ENCODE peak calls at places on chromosomes 1 and 21, in five cellular contexts. R is HepG2, V is SK-N-SH, C is GM12878, F is K562. J is an unnamed sample.

GRCh38 chr1:182248721-182249120 is 142.9 kb downstream of the GLUL start:
- DNase-seq in R (no peak), V (no peak), C (no peak), F (no peak), J (no peak)

GRCh38 chr1:6245869-6246496 is 2.0 kb downstream of the HES3 start:
- DNase-seq in F (peak), R (no peak), C (no peak), V (peak), J (peak)

GRCh38 chr1:30957560-30958222 is 49.1 kb upstream of the SDC3 start:
- DNase-seq in V (no peak), R (no peak), F (no peak), C (no peak), J (no peak)

GRCh38 chr1:8866173-8866791 is 12.2 kb downstream of the ENO1 start:
- DNase-seq in C (no peak), V (no peak), F (no peak), R (no peak), J (no peak)

GRCh38 chr1:21165632-21166031 is 11.1 kb downstream of the EIF4G3 start:
- DNase-seq in C (no peak), R (no peak), F (no peak), V (no peak), J (no peak)

GRCh38 chr1:39391741-39392679 is 99.4 kb upstream of the BMP8A start:
- DNase-seq in F (peak), C (no peak), R (peak), V (no peak), J (peak)

GRCh38 chr1:192747305-192747704 is 61.5 kb upstream of the RGS2 start:
- DNase-seq in R (no peak), F (no peak), V (no peak), C (no peak), J (no peak)

GRCh38 chr1:6593810-6594209 is 8.9 kb downstream of the KLHL21 start:
- DNase-seq in V (no peak), F (no peak), C (no peak), R (no peak), J (no peak)

GRCh38 chr1:4805987-4806386 is 151.6 kb downstream of the AJAP1 start:
- DNase-seq in C (no peak), R (no peak), F (peak), V (no peak), J (no peak)

GRCh38 chr21:40511976-40512375 is 335.0 kb downstream of the DSCAM start:
- DNase-seq in F (no peak), V (no peak), C (no peak), R (no peak), J (no peak)

GRCh38 chr1:96520542-96520941 is 201.0 kb upstream of the PTBP2 start:
- DNase-seq in C (no peak), R (no peak), F (no peak), V (no peak), J (no peak)

GRCh38 chr1:43953361-43953760 is 6.6 kb downstream of the IPO13 start:
- DNase-seq in R (no peak), F (no peak), C (no peak), V (no peak), J (no peak)

GRCh38 chr1:34013958-34014737 is 150.3 kb downstream of the HMGB4 start:
- DNase-seq in F (peak), R (no peak), C (no peak), V (peak), J (peak)

GRCh38 chr1:198417041-198417440 is 123.4 kb downstream of the ATP6V1G3 start:
- DNase-seq in R (no peak), C (no peak), V (no peak), F (no peak), J (no peak)

GRCh38 chr1:37394574-37395464 is 79.6 kb upstream of the ZC3H12A start:
- DNase-seq in F (no peak), V (peak), R (no peak), C (no peak), J (no peak)

GRCh38 chr1:12460121-12460520 is 157.9 kb downstream of the DHRS3 start:
- DNase-seq in V (no peak), C (no peak), R (no peak), F (no peak), J (no peak)

GRCh38 chr1:199295102-199295501 is 656.3 kb downstream of the PTPRC start:
- DNase-seq in F (no peak), R (no peak), C (no peak), V (no peak), J (no peak)

GRCh38 chr1:34060901-34061415 is 104.1 kb downstream of the CSMD2 start:
- DNase-seq in R (no peak), V (no peak), F (no peak), C (no peak), J (no peak)

GRCh38 chr1:18144921-18145699 is 37.5 kb downstream of the IGSF21 start:
- DNase-seq in R (no peak), V (no peak), F (no peak), C (no peak), J (no peak)

GRCh38 chr1:180267761-180268555 is 37.9 kb downstream of the LHX4 start:
- DNase-seq in R (no peak), F (no peak), C (no peak), V (no peak), J (no peak)

GRCh38 chr1:235336903-235337302 is 8.5 kb downstream of the GGPS1 start:
- DNase-seq in C (no peak), V (no peak), F (no peak), R (no peak), J (no peak)

GRCh38 chr1:176501596-176501995 is 38.6 kb downstream of the PAPPA2 start:
- DNase-seq in C (no peak), F (no peak), V (no peak), R (no peak), J (no peak)

GRCh38 chr1:87705233-87705632 is 376.6 kb downstream of the LMO4 start:
- DNase-seq in F (no peak), C (no peak), R (no peak), V (no peak), J (no peak)
- TF ChIP-seq FOXM1 in F (no peak), C (no peak), R (no peak), V (no peak), J (no peak)

DNA sequence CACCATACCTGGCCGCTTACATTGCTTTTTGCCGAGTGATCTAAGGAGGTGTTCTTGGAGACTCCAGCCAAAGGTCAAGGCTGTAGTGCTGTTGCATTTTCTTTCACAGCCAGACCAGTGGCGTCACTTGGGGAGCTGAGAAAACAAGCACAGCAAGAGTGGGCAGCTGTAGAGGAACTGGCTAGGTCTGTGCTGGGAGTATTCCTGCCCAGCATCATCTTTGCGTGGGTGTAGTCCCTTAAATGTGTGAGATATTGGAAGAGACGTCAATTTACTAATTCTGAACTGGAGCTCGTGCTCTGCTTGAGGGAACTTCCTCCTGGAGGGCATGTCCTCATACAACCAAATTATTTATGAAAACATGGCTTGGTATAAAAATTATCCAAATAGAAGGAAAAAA is 10.2 kb downstream of the UBIAD1 start:
- DNase-seq in V (no peak), C (no peak), F (no peak), R (no peak), J (no peak)
- TF ChIP-seq FOXM1 in V (no peak), C (no peak), F (no peak), R (no peak), J (no peak)

GRCh38 chr1:153547560-153548551 is 1.2 kb downstream of the S100A3 start:
- DNase-seq in R (no peak), C (no peak), F (no peak), V (no peak), J (no peak)
- TF ChIP-seq FOXM1 in R (no peak), C (no peak), F (no peak), V (no peak), J (no peak)

GRCh38 chr1:46735708-46736324 is 16.9 kb upstream of the EFCAB14 start:
- DNase-seq in C (no peak), V (no peak), R (peak), F (peak), J (peak)
- TF ChIP-seq FOXM1 in C (no peak), V (no peak), R (no peak), F (no peak), J (no peak)

GRCh38 chr1:2230781-2231666 is 2.9 kb downstream of the SKI start:
- DNase-seq in C (no peak), V (peak), R (no peak), F (peak), J (no peak)
- TF ChIP-seq FOXM1 in C (no peak), V (no peak), R (no peak), F (no peak), J (no peak)

GRCh38 chr1:3133671-3134070 is 64.7 kb downstream of the PRDM16 start:
- DNase-seq in F (no peak), V (no peak), R (peak), C (no peak), J (no peak)
- TF ChIP-seq FOXM1 in F (no peak), V (no peak), R (no peak), C (no peak), J (no peak)

GRCh38 chr1:159421821-159422220 is 10.2 kb upstream of the OR10J4 start:
- DNase-seq in V (no peak), F (no peak), C (no peak), R (no peak), J (peak)
- TF ChIP-seq FOXM1 in V (no peak), F (no peak), C (no peak), R (no peak), J (no peak)

GRCh38 chr1:81467433-81467832 is 333.3 kb upstream of the ADGRL2 start:
- DNase-seq in F (no peak), C (no peak), V (no peak), R (no peak), J (no peak)

GRCh38 chr1:81472387-81472786 is 328.3 kb upstream of the ADGRL2 start:
- DNase-seq in V (no peak), R (no peak), C (no peak), F (no peak), J (no peak)

GRCh38 chr1:81471255-81471654 is 329.5 kb upstream of the ADGRL2 start:
- DNase-seq in F (no peak), C (no peak), R (no peak), V (no peak), J (no peak)

GRCh38 chr1:81466970-81467369 is 333.8 kb upstream of the ADGRL2 start:
- DNase-seq in R (no peak), F (no peak), V (no peak), C (no peak), J (no peak)

GRCh38 chr1:81470250-81470649 is 330.5 kb upstream of the ADGRL2 start:
- DNase-seq in C (no peak), R (no peak), V (no peak), F (no peak), J (no peak)
- TF ChIP-seq FOXM1 in C (no peak), R (no peak), V (no peak), F (no peak), J (no peak)